ENCODE peak calls at places on chromosomes 1 and 21, in five cellular contexts. B, G, V, R and D are unnamed samples.

GRCh38 chr1:18602533-18603211 is 28.0 kb upstream of the PAX7 start:
- DNase-seq in V (no peak), R (no peak), G (no peak), B (no peak), D (no peak)

GRCh38 chr1:61967750-61968149 is 225.5 kb downstream of the PATJ start:
- DNase-seq in B (no peak), G (no peak), R (no peak), V (no peak), D (no peak)

GRCh38 chr1:185789846-185790735 is 55.9 kb downstream of the HMCN1 start:
- DNase-seq in G (no peak), V (no peak), B (no peak), R (no peak), D (no peak)

GRCh38 chr1:28326505-28326904 is 2.3 kb upstream of the MED18 start:
- DNase-seq in R (no peak), B (no peak), G (no peak), V (no peak), D (no peak)

GRCh38 chr1:157134442-157134841 is 3.8 kb downstream of the ETV3 start:
- DNase-seq in B (no peak), R (no peak), V (no peak), G (no peak), D (no peak)

GRCh38 chr1:222844108-222844779 is 29.4 kb downstream of the DISP1 start:
- DNase-seq in R (no peak), V (no peak), B (no peak), G (no peak), D (no peak)

GRCh38 chr21:21973806-21974205 is 975.6 kb downstream of the NCAM2 start:
- DNase-seq in G (no peak), B (no peak), R (no peak), V (no peak), D (no peak)

GRCh38 chr1:9400425-9401079 is 107.9 kb downstream of the SPSB1 start:
- DNase-seq in B (peak; percentile 31), G (peak; percentile 40), V (no peak), R (no peak), D (no peak)

GRCh38 chr1:54329337-54329954 is 76.7 kb downstream of the SSBP3 start:
- DNase-seq in B (no peak), R (no peak), G (no peak), V (no peak), D (peak; percentile 73)

GRCh38 chr1:30449428-30450147 is 273.8 kb downstream of the MATN1 start:
- DNase-seq in R (no peak), V (no peak), B (no peak), G (no peak), D (no peak)

GRCh38 chr21:23480591-23481270 is 2126.6 kb downstream of the MRPL39 start:
- DNase-seq in B (no peak), V (no peak), R (no peak), G (no peak), D (no peak)

GRCh38 chr1:51924455-51924854 is 45.9 kb upstream of the NRDC start:
- DNase-seq in V (no peak), B (no peak), R (no peak), G (no peak), D (no peak)

GRCh38 chr1:13512472-13512871 is 1.3 kb downstream of the LRRC38 start:
- DNase-seq in R (no peak), V (no peak), G (no peak), B (no peak), D (no peak)

GRCh38 chr1:7079637-7080036 is 294.4 kb downstream of the CAMTA1 start:
- DNase-seq in R (no peak), G (no peak), B (no peak), V (no peak), D (no peak)

GRCh38 chr1:53328490-53329182 is 766 bp upstream of the LRP8 start:
- DNase-seq in B (no peak), R (no peak), V (no peak), G (no peak), D (no peak)

GRCh38 chr1:2126331-2127180 is 68.0 kb downstream of the FAAP20 start:
- DNase-seq in G (no peak), B (no peak), V (no peak), R (no peak), D (no peak)

GRCh38 chr1:19610282-19610978 is 33.7 kb upstream of the NBL1 start:
- DNase-seq in V (no peak), R (peak; percentile 29), B (no peak), G (no peak), D (no peak)

GRCh38 chr1:59116920-59117542 is 179.9 kb upstream of the FGGY start:
- DNase-seq in B (no peak), R (no peak), V (no peak), G (no peak), D (no peak)

GRCh38 chr1:213999732-214000131 is 12.0 kb downstream of the PROX1 start:
- DNase-seq in V (no peak), B (no peak), G (no peak), R (no peak), D (no peak)

GRCh38 chr1:87717167-87717670 is 388.5 kb downstream of the LMO4 start:
- DNase-seq in V (no peak), R (no peak), G (no peak), B (no peak), D (no peak)

GRCh38 chr1:236907205-236907604 is 97.0 kb downstream of the MT1HL1 start:
- DNase-seq in B (no peak), R (no peak), G (no peak), V (no peak), D (no peak)

GRCh38 chr1:228279011-228279721 is 71.3 kb downstream of the OBSCN start:
- DNase-seq in G (no peak), R (no peak), V (no peak), B (no peak), D (peak; percentile 18)

GRCh38 chr1:29282135-29282923 is 46.0 kb downstream of the PTPRU start:
- DNase-seq in V (no peak), R (no peak), G (no peak), B (no peak), D (no peak)

GRCh38 chr1:59738152-59738551 is 76.6 kb upstream of the HOOK1 start:
- DNase-seq in V (no peak), R (no peak), G (no peak), B (peak; percentile 18), D (no peak)

GRCh38 chr1:234205966-234206365 is 167.3 kb upstream of the COA6 start:
- DNase-seq in G (no peak), B (no peak), R (no peak), V (no peak), D (no peak)

GRCh38 chr1:20399606-20400180 is 86.3 kb downstream of the CAMK2N1 start:
- DNase-seq in R (no peak), G (no peak), B (no peak), V (no peak), D (no peak)

GRCh38 chr1:229410692-229411433 is 23.0 kb downstream of the ACTA1 start:
- DNase-seq in G (peak; percentile 68), B (no peak), R (peak; percentile 87), V (peak; percentile 31), D (peak; percentile 91)

GRCh38 chr1:77322061-77322900 is 40.5 kb downstream of the AK5 start:
- DNase-seq in B (peak; percentile 45), V (peak; percentile 64), G (no peak), R (no peak), D (no peak)

GRCh38 chr1:1348420-1349255 is 580 bp downstream of the DVL1 start:
- DNase-seq in R (peak; percentile 68), G (no peak), V (no peak), B (no peak), D (peak; percentile 37)

GRCh38 chr1:210438928-210439841 is 110.5 kb downstream of the HHAT start:
- DNase-seq in B (no peak), R (no peak), V (no peak), G (no peak), D (no peak)

GRCh38 chr21:45618287-45618686 is 25.2 kb upstream of the PCBP3 start:
- DNase-seq in B (no peak), R (peak; percentile 18), G (no peak), V (no peak), D (no peak)

GRCh38 chr1:239189998-239190512 is 196.3 kb upstream of the CHRM3 start:
- DNase-seq in B (no peak), V (no peak), R (no peak), G (no peak), D (no peak)

GRCh38 chr1:60924964-60925798 is 157.2 kb upstream of the NFIA start:
- DNase-seq in G (no peak), R (peak; percentile 22), B (no peak), V (peak; percentile 48), D (no peak)

GRCh38 chr1:206982216-206982615 is 12.0 kb upstream of the FCAMR start:
- DNase-seq in V (peak; percentile 51), G (peak; percentile 24), R (peak; percentile 71), B (peak; percentile 56), D (peak; percentile 69)

GRCh38 chr1:15991427-15992186 is 12.4 kb upstream of the SRARP start:
- DNase-seq in B (no peak), V (no peak), R (no peak), G (no peak), D (no peak)

GRCh38 chr1:61370908-61371279 is 288.5 kb downstream of the NFIA start:
- DNase-seq in G (no peak), R (no peak), B (no peak), V (no peak), D (no peak)

DNA sequence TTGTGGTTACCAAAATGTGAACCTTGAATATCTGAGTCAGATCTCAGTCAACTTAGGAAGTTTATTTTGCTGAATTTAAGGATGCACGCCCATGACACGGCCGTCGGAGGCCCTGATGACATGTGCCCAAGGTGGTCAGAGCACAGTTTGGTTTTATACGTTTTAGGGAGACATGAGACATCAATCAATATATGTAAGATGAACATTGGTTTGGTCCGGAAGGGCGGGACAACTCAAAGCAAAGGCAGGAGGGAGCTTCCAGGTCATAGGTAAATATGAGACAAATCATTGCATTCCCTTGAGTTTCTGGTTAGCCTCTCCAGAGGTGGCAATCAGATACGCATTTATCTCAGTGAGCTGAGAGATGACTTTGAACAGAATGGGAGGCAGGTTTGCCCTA is 1.0 kb upstream of the PRMT2 start:
- DNase-seq in B (peak; percentile 12), R (no peak), V (peak; percentile 1), G (no peak), D (no peak)
- H3K27ac ChIP-seq in B (no peak overlapping the region), R (peak overlapping the region; percentile 97), V (peak overlapping the region; percentile 91), G (peak overlapping the region; percentile 99), D (peak overlapping the region; percentile 98)

GRCh38 chr1:37473431-37474050 is 839 bp upstream of the ZC3H12A start:
- DNase-seq in G (no peak), V (no peak), B (no peak), R (peak; percentile 50), D (no peak)
- TF ChIP-seq CTCF in G (no peak), V (peak; percentile 14), B (peak; percentile 22), R (no peak), D (no peak)

DNA sequence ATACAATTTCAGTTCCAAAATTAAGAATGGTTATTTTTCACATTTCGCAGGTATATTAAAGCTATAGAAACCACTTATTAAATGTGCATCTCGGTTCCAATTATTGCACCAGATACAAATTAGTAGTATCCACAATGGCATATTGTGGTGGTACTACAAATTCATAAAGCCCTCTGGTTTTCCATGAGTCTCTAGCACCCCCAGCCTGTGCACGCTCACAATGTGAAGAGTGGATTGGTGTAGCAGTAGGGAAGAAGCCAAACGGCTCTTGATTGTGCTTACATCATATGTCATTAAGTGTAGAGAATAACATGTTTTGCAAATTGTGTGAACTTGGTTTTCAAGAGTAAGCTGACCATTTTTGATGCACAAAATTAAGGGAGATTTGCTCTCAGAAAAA is 1.9 kb upstream of the BRINP3 start:
- DNase-seq in V (no peak), R (no peak), B (no peak), G (no peak), D (no peak)
- H3K4me3 ChIP-seq in V (peak overlapping the region; percentile 44), R (no peak overlapping the region), B (no peak overlapping the region), G (no peak overlapping the region), D (peak overlapping the region; percentile 65)

GRCh38 chr1:98903261-98903660 is 101.4 kb downstream of the PLPPR5 start:
- DNase-seq in B (no peak), R (no peak), G (no peak), V (no peak), D (no peak)
- H3K27ac ChIP-seq in B (no peak overlapping the region), R (no peak overlapping the region), G (no peak overlapping the region), V (no peak overlapping the region), D (no peak overlapping the region)